ENCODE peak calls at places on chromosomes 1 and 21, in six cellular contexts. I, Y, F, S, D and B are unnamed samples.

GRCh38 chr1:179810367-179810715 is 67.2 kb downstream of the FAM163A start:
- DNase-seq in I (no peak), Y (no peak), F (no peak), S (no peak), D (no peak), B (no peak)

GRCh38 chr1:236786453-236786852 is 8.6 kb upstream of the MTR start:
- DNase-seq in I (no peak), Y (no peak), F (no peak), S (no peak), D (no peak), B (no peak)

GRCh38 chr1:167717351-167717750 is 4.4 kb upstream of the MPZL1 start:
- DNase-seq in I (no peak), Y (no peak), F (no peak), S (no peak), D (no peak), B (no peak)

GRCh38 chr1:235721982-235722381 is 72.4 kb upstream of the GNG4 start:
- DNase-seq in I (no peak), Y (no peak), F (no peak), S (no peak), D (no peak), B (no peak)

GRCh38 chr21:25691931-25692330 is 42.8 kb downstream of the ATP5PF start:
- DNase-seq in I (no peak), Y (no peak), F (no peak), S (no peak), D (no peak), B (no peak)

GRCh38 chr1:212689196-212689710 is 10.4 kb downstream of the BATF3 start:
- DNase-seq in I (no peak), Y (no peak), F (no peak), S (no peak), D (no peak), B (no peak)

GRCh38 chr1:20219991-20220390 is 33.7 kb upstream of the PLA2G2C start:
- DNase-seq in I (no peak), Y (no peak), F (no peak), S (peak; percentile 28), D (no peak), B (no peak)

GRCh38 chr21:23664193-23664694 is 1943.0 kb downstream of the MRPL39 start:
- DNase-seq in I (no peak), Y (no peak), F (no peak), S (no peak), D (no peak), B (no peak)

GRCh38 chr1:935751-936231 is 12.1 kb downstream of the SAMD11 start:
- DNase-seq in I (no peak), Y (no peak), F (no peak), S (peak; percentile 84), D (peak; percentile 85), B (no peak)

GRCh38 chr1:184930645-184931044 is 43.7 kb downstream of the NIBAN1 start:
- DNase-seq in I (no peak), Y (no peak), F (no peak), S (no peak), D (no peak), B (no peak)

GRCh38 chr1:42721926-42722325 is 18.1 kb downstream of the CLDN19 start:
- DNase-seq in I (no peak), Y (no peak), F (no peak), S (no peak), D (no peak), B (no peak)

GRCh38 chr1:43034195-43034658 is 75.6 kb upstream of the SLC2A1 start:
- DNase-seq in I (peak; percentile 89), Y (no peak), F (no peak), S (no peak), D (no peak), B (no peak)

GRCh38 chr1:226813671-226814591 is 56.5 kb upstream of the PSEN2 start:
- DNase-seq in I (no peak), Y (no peak), F (no peak), S (no peak), D (no peak), B (no peak)

GRCh38 chr21:41580758-41581554 is 73.0 kb upstream of the TMPRSS2 start:
- DNase-seq in I (no peak), Y (no peak), F (no peak), S (peak; percentile 28), D (no peak), B (no peak)

GRCh38 chr1:25572708-25573590 is 29.5 kb downstream of the LDLRAP1 start:
- DNase-seq in I (no peak), Y (peak; percentile 31), F (peak; percentile 83), S (peak; percentile 81), D (peak; percentile 59), B (peak; percentile 62)

GRCh38 chr1:245730796-245731195 is 576.0 kb downstream of the KIF26B start:
- DNase-seq in I (no peak), Y (no peak), F (no peak), S (no peak), D (no peak), B (no peak)

GRCh38 chr1:181088079-181089016 is at the start of gene IER5:
- DNase-seq in I (peak; percentile 89), Y (peak; percentile 91), F (peak; percentile 94), S (peak; percentile 97), D (peak; percentile 99), B (peak; percentile 93)

GRCh38 chr1:224180783-224181452 is 2.1 kb upstream of the DEGS1 start:
- DNase-seq in I (no peak), Y (no peak), F (no peak), S (no peak), D (no peak), B (no peak)

GRCh38 chr1:211468595-211468994 is 23.4 kb downstream of the RD3 start:
- DNase-seq in I (no peak), Y (no peak), F (no peak), S (no peak), D (no peak), B (no peak)

GRCh38 chr1:42340898-42341297 is 5.9 kb upstream of the FOXJ3 start:
- DNase-seq in I (no peak), Y (no peak), F (no peak), S (peak; percentile 34), D (no peak), B (peak; percentile 2)

GRCh38 chr1:143667730-143668129 is 304.1 kb downstream of the FAM72C start:
- DNase-seq in I (no peak), Y (no peak), F (no peak), S (no peak), D (no peak), B (no peak)

GRCh38 chr1:65066766-65067490 is 81.1 kb upstream of the AK4 start:
- DNase-seq in I (no peak), Y (peak; percentile 39), F (peak; percentile 76), S (peak; percentile 87), D (peak; percentile 78), B (peak; percentile 95)

GRCh38 chr1:1752671-1753606 is 25.3 kb downstream of the NADK start:
- DNase-seq in I (no peak), Y (no peak), F (no peak), S (no peak), D (no peak), B (no peak)